ENCODE peak calls at places on chromosome 3, in four cellular contexts. N is Caki2, O is brain microvascular endothelial cell, A is B cell. P is an unnamed sample.

GRCh38 chr3:13022348-13023250 is 50.6 kb downstream of the IQSEC1 start:
- DNase-seq in A (peak), O (peak), N (no peak), P (peak)

GRCh38 chr3:28949580-28949979 is 331.3 kb upstream of the RBMS3 start:
- DNase-seq in N (no peak), O (no peak), A (no peak), P (no peak)

GRCh38 chr3:186367631-186368030 is 5.6 kb upstream of the DGKG start:
- DNase-seq in N (no peak), O (no peak), A (no peak), P (no peak)

GRCh38 chr3:107428051-107428858 is 51.0 kb downstream of the CCDC54 start:
- DNase-seq in A (no peak), O (no peak), N (no peak), P (no peak)

GRCh38 chr3:185727873-185728272 is 97.0 kb downstream of the IGF2BP2 start:
- DNase-seq in N (no peak), O (no peak), A (no peak), P (no peak)

GRCh38 chr3:111768571-111769100 is 90.4 kb upstream of the PHLDB2 start:
- DNase-seq in A (no peak), N (peak), O (peak), P (no peak)

GRCh38 chr3:27712136-27713065 is 9.7 kb downstream of the EOMES start:
- DNase-seq in N (peak), O (peak), A (peak), P (peak)

GRCh38 chr3:66722675-66723074 is 221.9 kb upstream of the LRIG1 start:
- DNase-seq in A (no peak), O (peak), N (peak), P (peak)

GRCh38 chr3:170038434-170039110 is 777 bp downstream of the GPR160 start:
- DNase-seq in A (peak), N (no peak), O (no peak), P (peak)

GRCh38 chr3:127718916-127719290 is 46.2 kb downstream of the ABTB1 start:
- DNase-seq in N (no peak), A (no peak), O (no peak), P (peak)

GRCh38 chr3:123543950-123544349 is 40.9 kb downstream of the HACD2 start:
- DNase-seq in A (no peak), N (no peak), O (no peak), P (no peak)

GRCh38 chr3:46881819-46882376 is 4.4 kb downstream of the PTH1R start:
- DNase-seq in O (no peak), A (peak), N (no peak), P (no peak)

GRCh38 chr3:94226058-94226457 is 163.2 kb downstream of the NSUN3 start:
- DNase-seq in N (no peak), O (peak), A (no peak), P (no peak)

P was measured in posterior vena cava.